ENCODE peak calls at places on chromosome 12, in seven cellular contexts. G is IMR-90, I is neuronal stem cell, R is mesendoderm, K is mesenchymal stem cell, Y is trophoblast cell, X is H1. A is an unnamed sample.

GRCh38 chr12:50579757-50580267 is 75.0 kb downstream of the DIP2B start:
- DNase-seq in R (no peak), X (no peak), G (peak; percentile 60), Y (no peak), K (no peak), I (no peak), A (no peak)

GRCh38 chr12:5581616-5582367 is 149.9 kb downstream of the NTF3 start:
- DNase-seq in K (no peak), R (no peak), X (no peak), G (no peak), I (no peak), Y (no peak), A (no peak)

GRCh38 chr12:120719072-120719471 is 6.6 kb upstream of the ACADS start:
- DNase-seq in R (no peak), Y (no peak), K (no peak), X (no peak), I (no peak), G (no peak), A (no peak)

GRCh38 chr12:20463920-20464524 is 95.7 kb downstream of the PDE3A start:
- DNase-seq in K (peak; percentile 32), X (no peak), I (no peak), Y (no peak), R (no peak), G (peak; percentile 16), A (no peak)

GRCh38 chr12:82398883-82399282 is 40.6 kb downstream of the METTL25 start:
- DNase-seq in R (no peak), X (no peak), I (no peak), K (no peak), Y (no peak), G (no peak), A (no peak)

GRCh38 chr12:101951002-101951670 is 73.8 kb downstream of the DRAM1 start:
- DNase-seq in X (no peak), R (no peak), I (no peak), Y (no peak), G (no peak), K (no peak), A (no peak)

GRCh38 chr12:54658306-54659264 is 10.4 kb upstream of the DCD start:
- DNase-seq in Y (peak; percentile 94), X (peak; percentile 53), K (no peak), R (peak; percentile 89), G (peak; percentile 6), I (no peak), A (peak; percentile 92)

GRCh38 chr12:57752668-57753000 is 524 bp upstream of the CDK4 start:
- DNase-seq in X (no peak), I (no peak), K (no peak), R (no peak), G (no peak), Y (no peak), A (no peak)

GRCh38 chr12:49349266-49349665 is 2.6 kb downstream of the DNAJC22 start:
- DNase-seq in K (no peak), R (no peak), X (no peak), G (no peak), Y (no peak), I (no peak), A (no peak)

GRCh38 chr12:118548887-118549286 is 172.5 kb downstream of the SUDS3 start:
- DNase-seq in R (no peak), X (no peak), Y (no peak), I (no peak), G (no peak), K (no peak), A (no peak)

GRCh38 chr12:39883411-39883810 is 222.5 kb downstream of the SLC2A13 start:
- DNase-seq in X (no peak), R (no peak), G (no peak), I (no peak), Y (no peak), K (no peak), A (no peak)

GRCh38 chr12:31742891-31743290 is 14.1 kb upstream of the AMN1 start:
- DNase-seq in I (no peak), X (no peak), G (no peak), R (no peak), K (no peak), Y (no peak), A (no peak)

GRCh38 chr12:71938728-71939385 is at the start of gene TPH2:
- DNase-seq in X (peak; percentile 74), Y (peak; percentile 63), K (peak; percentile 75), R (peak; percentile 91), I (peak; percentile 86), G (peak; percentile 68), A (peak; percentile 95)

GRCh38 chr12:89857652-89858274 is 149.1 kb upstream of the ATP2B1 start:
- DNase-seq in Y (no peak), R (no peak), I (no peak), X (no peak), G (no peak), K (no peak), A (no peak)

GRCh38 chr12:26651566-26652188 is 181.3 kb downstream of the ITPR2 start:
- DNase-seq in Y (peak; percentile 66), K (peak; percentile 79), I (peak; percentile 56), R (peak; percentile 88), G (peak; percentile 88), X (peak; percentile 59), A (peak; percentile 83)

GRCh38 chr12:11162494-11162893 is 8.5 kb upstream of the SMIM10L1 start:
- DNase-seq in R (peak; percentile 40), K (no peak), X (no peak), Y (no peak), G (no peak), I (no peak), A (no peak)

GRCh38 chr12:108594-108993 is 42.0 kb downstream of the IQSEC3 start:
- DNase-seq in R (no peak), Y (no peak), K (no peak), I (no peak), G (no peak), X (no peak), A (no peak)

GRCh38 chr12:68970951-68971350 is 38.0 kb upstream of the CPM start:
- DNase-seq in G (no peak), Y (peak; percentile 50), X (no peak), R (no peak), I (no peak), K (no peak), A (no peak)

DNA sequence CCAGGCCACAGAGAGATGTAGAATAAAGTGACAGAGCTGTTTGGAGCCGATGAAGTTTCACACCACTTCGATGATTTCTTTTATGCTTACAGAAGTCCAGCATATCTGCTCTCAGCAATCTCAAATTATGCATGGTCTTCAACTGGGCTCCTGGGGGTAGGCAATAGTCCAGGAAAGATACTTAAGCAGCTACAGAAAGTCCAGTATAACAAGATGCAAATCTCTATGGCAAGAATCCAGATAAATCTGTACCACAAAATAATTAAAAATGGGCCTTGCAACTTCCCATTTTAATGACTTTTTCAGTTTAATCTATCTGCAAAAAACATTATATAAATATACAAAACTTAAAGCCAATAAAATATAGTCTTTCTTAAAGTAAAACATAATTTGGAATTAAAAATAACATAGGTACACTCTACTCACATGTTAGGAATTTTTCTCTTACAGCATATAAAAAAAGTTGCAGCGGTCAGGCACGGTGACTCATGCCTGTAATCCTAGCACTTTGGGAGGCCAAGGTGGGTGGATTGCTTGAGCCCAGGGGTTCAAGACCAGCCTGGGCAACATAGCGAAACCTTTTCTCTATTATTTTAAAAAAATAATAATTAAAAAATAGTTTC is 20.5 kb upstream of the RAD51AP1 start:
- DNase-seq in G (peak; percentile 81), I (no peak), X (no peak), K (peak; percentile 31), Y (peak; percentile 6), R (no peak), A (no peak)
- H2AK5ac ChIP-seq in G (no peak overlapping the region), I (no peak overlapping the region), X (no peak overlapping the region), K (no peak overlapping the region), Y (no peak overlapping the region), R (no peak overlapping the region), A (no peak overlapping the region)

DNA sequence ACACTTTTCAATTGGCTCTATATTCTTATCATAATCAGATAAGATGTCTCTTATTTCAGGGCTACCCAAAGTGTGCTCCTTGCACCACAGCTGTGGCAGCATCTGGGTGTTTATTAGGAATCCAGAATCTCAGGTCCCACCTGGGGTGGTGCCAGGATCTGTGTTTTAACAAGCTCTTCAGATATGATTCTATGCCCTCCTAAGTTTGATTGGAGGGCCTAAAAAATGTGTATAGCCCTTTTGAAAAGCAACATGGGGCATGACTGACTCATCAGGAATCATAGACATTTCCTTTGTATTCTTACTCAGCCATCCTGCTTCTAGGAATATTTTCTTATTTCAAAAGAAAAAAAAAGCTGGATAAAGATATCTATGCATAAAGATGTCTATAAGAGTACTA is 103.1 kb downstream of the HELB start:
- DNase-seq in I (no peak), G (peak; percentile 67), X (no peak), R (no peak), K (peak; percentile 18), Y (no peak), A (no peak)
- H2AK5ac ChIP-seq in I (no peak overlapping the region), G (no peak overlapping the region), X (no peak overlapping the region), R (no peak overlapping the region), K (no peak overlapping the region), Y (no peak overlapping the region), A (no peak overlapping the region)

GRCh38 chr12:115879354-115879753 is 398.1 kb downstream of the MED13L start:
- DNase-seq in Y (no peak), R (no peak), G (no peak), K (no peak), I (no peak), X (no peak), A (no peak)
- H2AK5ac ChIP-seq in Y (no peak overlapping the region), R (no peak overlapping the region), G (no peak overlapping the region), K (no peak overlapping the region), I (no peak overlapping the region), X (no peak overlapping the region), A (no peak overlapping the region)

GRCh38 chr12:75708829-75709228 is 197.4 kb upstream of the KRR1 start:
- DNase-seq in K (no peak), G (no peak), I (no peak), R (no peak), Y (no peak), X (no peak), A (no peak)
- H2AK5ac ChIP-seq in K (no peak overlapping the region), G (peak overlapping the region; percentile 68), I (no peak overlapping the region), R (no peak overlapping the region), Y (no peak overlapping the region), X (no peak overlapping the region), A (no peak overlapping the region)

GRCh38 chr12:130444081-130444480 is 106.4 kb downstream of the PIWIL1 start:
- DNase-seq in X (no peak), K (no peak), G (no peak), R (no peak), I (no peak), Y (no peak), A (no peak)

GRCh38 chr12:130444986-130445385 is 107.3 kb downstream of the PIWIL1 start:
- DNase-seq in K (no peak), I (no peak), R (no peak), X (no peak), G (no peak), Y (no peak), A (no peak)

GRCh38 chr12:130439250-130439649 is 101.6 kb downstream of the PIWIL1 start:
- DNase-seq in K (no peak), I (no peak), Y (no peak), R (no peak), G (no peak), X (no peak), A (no peak)

GRCh38 chr12:130440411-130441080 is 102.9 kb downstream of the PIWIL1 start:
- DNase-seq in G (no peak), X (no peak), R (no peak), Y (no peak), I (no peak), K (no peak), A (no peak)

GRCh38 chr12:130441771-130442760 is 104.4 kb downstream of the PIWIL1 start:
- DNase-seq in R (no peak), G (no peak), X (no peak), K (no peak), Y (no peak), I (no peak), A (no peak)
- H2AK5ac ChIP-seq in R (no peak overlapping the region), G (no peak overlapping the region), X (no peak overlapping the region), K (no peak overlapping the region), Y (no peak overlapping the region), I (peak overlapping the region; percentile 44), A (no peak overlapping the region)

A was measured in H9.